ENCODE peak calls at places on chromosomes 12 and 14, in seven cellular contexts. J is neural progenitor cell; B is fibroblast of mammary gland; S is foreskin fibroblast; V is stimulated activated CD8-positive, alpha-beta memory T cell treated with anti-CD3 and anti-CD28 coated beads, Interleukin-12 subunit alpha, Interleukin-12 subunit beta, amount 100 ng/mL, for 4 hours; Q is colonic mucosa; E is effector memory CD8-positive, alpha-beta T cell. D is an unnamed sample.

GRCh38 chr12:997505-997904 is 6.5 kb downstream of the ERC1 start:
- DNase-seq in E (no peak), Q (no peak), B (no peak), J (no peak), S (no peak), V (no peak), D (no peak)

GRCh38 chr12:92142251-92142896 is 3.3 kb downstream of the BTG1 start:
- DNase-seq in V (no peak), B (no peak), E (no peak), Q (no peak), S (no peak), J (no peak), D (no peak)

GRCh38 chr12:16603265-16603915 is 2.6 kb downstream of the LMO3 start:
- DNase-seq in Q (no peak), S (no peak), B (no peak), V (no peak), J (peak; percentile 78), E (no peak), D (no peak)

GRCh38 chr12:84355561-84355960 is 557.0 kb downstream of the SLC6A15 start:
- DNase-seq in B (no peak), E (no peak), J (no peak), V (no peak), Q (no peak), S (no peak), D (no peak)

GRCh38 chr14:71659165-71659564 is 273.1 kb upstream of the RGS6 start:
- DNase-seq in V (no peak), J (no peak), Q (no peak), E (no peak), S (peak; percentile 64), B (peak; percentile 39), D (no peak)

GRCh38 chr12:74170645-74171477 is 366.8 kb upstream of the ATXN7L3B start:
- DNase-seq in S (no peak), J (no peak), Q (no peak), E (no peak), B (no peak), V (no peak), D (no peak)

GRCh38 chr12:109462868-109463692 is 14.0 kb downstream of the KCTD10 start:
- DNase-seq in V (no peak), E (no peak), J (peak; percentile 26), B (peak; percentile 97), Q (peak; percentile 64), S (peak; percentile 97), D (no peak)

GRCh38 chr14:64721391-64721791 is 17.2 kb downstream of the PLEKHG3 start:
- DNase-seq in S (peak; percentile 47), B (peak; percentile 76), J (no peak), Q (peak; percentile 72), E (no peak), V (no peak), D (no peak)

GRCh38 chr14:81662570-81663161 is 129.0 kb upstream of the SEL1L start:
- DNase-seq in S (no peak), V (no peak), B (no peak), Q (no peak), J (no peak), E (no peak), D (no peak)